ENCODE peak calls at places on chromosomes 2 and 18, in eight cellular contexts. One of them, this sample, is unnamed.

GRCh38 chr2:142316049-142316448 is 185.2 kb upstream of the LRP1B start:
- DNase-seq in adrenal gland: no peak
- DNase-seq in A549: no peak
- DNase-seq in T-helper 17 cell: no peak
- DNase-seq in NCI-H1092: no peak
- DNase-seq in iPS DF 19.7: no peak
- DNase-seq in IMR-90: no peak
- DNase-seq in endothelial cell of umbilical vein: no peak
- DNase-seq in this sample: no peak

GRCh38 chr2:118443596-118443995 is 355.3 kb downstream of the INSIG2 start:
- DNase-seq in iPS DF 19.7: no peak
- DNase-seq in adrenal gland: no peak
- DNase-seq in IMR-90: peak; percentile 17
- DNase-seq in NCI-H1092: no peak
- DNase-seq in T-helper 17 cell: no peak
- DNase-seq in A549: peak; percentile 37
- DNase-seq in endothelial cell of umbilical vein: peak; percentile 4
- DNase-seq in this sample: no peak

GRCh38 chr18:12543697-12544096 is 114.2 kb downstream of the SPIRE1 start:
- DNase-seq in IMR-90: peak; percentile 68
- DNase-seq in NCI-H1092: no peak
- DNase-seq in iPS DF 19.7: no peak
- DNase-seq in adrenal gland: no peak
- DNase-seq in T-helper 17 cell: no peak
- DNase-seq in A549: no peak
- DNase-seq in endothelial cell of umbilical vein: no peak
- DNase-seq in this sample: no peak

GRCh38 chr2:44759823-44760222 is 181.7 kb upstream of the SIX3 start:
- DNase-seq in IMR-90: peak; percentile 10
- DNase-seq in iPS DF 19.7: no peak
- DNase-seq in T-helper 17 cell: no peak
- DNase-seq in NCI-H1092: no peak
- DNase-seq in adrenal gland: no peak
- DNase-seq in endothelial cell of umbilical vein: no peak
- DNase-seq in A549: peak; percentile 68
- DNase-seq in this sample: no peak

GRCh38 chr2:6945821-6946220 is 28.6 kb downstream of the RNF144A start:
- DNase-seq in adrenal gland: no peak
- DNase-seq in A549: no peak
- DNase-seq in T-helper 17 cell: no peak
- DNase-seq in iPS DF 19.7: no peak
- DNase-seq in endothelial cell of umbilical vein: no peak
- DNase-seq in NCI-H1092: no peak
- DNase-seq in IMR-90: no peak
- DNase-seq in this sample: no peak

GRCh38 chr18:2442726-2443275 is 128.5 kb downstream of the METTL4 start:
- DNase-seq in endothelial cell of umbilical vein: no peak
- DNase-seq in iPS DF 19.7: no peak
- DNase-seq in T-helper 17 cell: no peak
- DNase-seq in IMR-90: peak; percentile 8
- DNase-seq in A549: no peak
- DNase-seq in NCI-H1092: no peak
- DNase-seq in adrenal gland: no peak
- DNase-seq in this sample: no peak

GRCh38 chr18:22558945-22559385 is 141.2 kb upstream of the CTAGE1 start:
- DNase-seq in IMR-90: peak; percentile 72
- DNase-seq in endothelial cell of umbilical vein: peak; percentile 91
- DNase-seq in A549: peak; percentile 66
- DNase-seq in iPS DF 19.7: no peak
- DNase-seq in adrenal gland: peak; percentile 79
- DNase-seq in T-helper 17 cell: no peak
- DNase-seq in NCI-H1092: no peak
- DNase-seq in this sample: no peak

GRCh38 chr2:188527110-188527509 is 235.4 kb downstream of the GULP1 start:
- DNase-seq in A549: no peak
- DNase-seq in adrenal gland: no peak
- DNase-seq in T-helper 17 cell: no peak
- DNase-seq in iPS DF 19.7: no peak
- DNase-seq in endothelial cell of umbilical vein: peak; percentile 45
- DNase-seq in NCI-H1092: no peak
- DNase-seq in IMR-90: peak; percentile 19
- DNase-seq in this sample: no peak

GRCh38 chr2:196225213-196225612 is 53.8 kb upstream of the STK17B start:
- DNase-seq in endothelial cell of umbilical vein: no peak
- DNase-seq in NCI-H1092: no peak
- DNase-seq in IMR-90: peak; percentile 50
- DNase-seq in iPS DF 19.7: no peak
- DNase-seq in adrenal gland: no peak
- DNase-seq in A549: no peak
- DNase-seq in T-helper 17 cell: no peak
- DNase-seq in this sample: no peak

GRCh38 chr2:62597323-62597722 is 91.3 kb upstream of the TMEM17 start:
- DNase-seq in IMR-90: peak; percentile 64
- DNase-seq in iPS DF 19.7: no peak
- DNase-seq in endothelial cell of umbilical vein: no peak
- DNase-seq in NCI-H1092: no peak
- DNase-seq in adrenal gland: no peak
- DNase-seq in A549: no peak
- DNase-seq in T-helper 17 cell: no peak
- DNase-seq in this sample: no peak

GRCh38 chr2:2837768-2838547 is 506.9 kb upstream of the MYT1L start:
- DNase-seq in T-helper 17 cell: no peak
- DNase-seq in NCI-H1092: no peak
- DNase-seq in endothelial cell of umbilical vein: no peak
- DNase-seq in A549: no peak
- DNase-seq in iPS DF 19.7: no peak
- DNase-seq in IMR-90: no peak
- DNase-seq in adrenal gland: no peak
- DNase-seq in this sample: no peak

GRCh38 chr2:171146633-171147032 is 14.1 kb downstream of the TLK1 start:
- DNase-seq in A549: no peak
- DNase-seq in iPS DF 19.7: no peak
- DNase-seq in IMR-90: no peak
- DNase-seq in adrenal gland: no peak
- DNase-seq in NCI-H1092: no peak
- DNase-seq in endothelial cell of umbilical vein: peak; percentile 83
- DNase-seq in T-helper 17 cell: no peak
- DNase-seq in this sample: no peak

GRCh38 chr18:79454034-79454735 is 58.5 kb downstream of the NFATC1 start:
- DNase-seq in IMR-90: peak; percentile 10
- DNase-seq in NCI-H1092: no peak
- DNase-seq in endothelial cell of umbilical vein: peak; percentile 62
- DNase-seq in T-helper 17 cell: no peak
- DNase-seq in iPS DF 19.7: no peak
- DNase-seq in adrenal gland: no peak
- DNase-seq in A549: no peak
- DNase-seq in this sample: no peak

GRCh38 chr2:239532859-239533258 is 132.0 kb upstream of the HDAC4 start:
- DNase-seq in T-helper 17 cell: no peak
- DNase-seq in IMR-90: no peak
- DNase-seq in iPS DF 19.7: no peak
- DNase-seq in A549: no peak
- DNase-seq in NCI-H1092: no peak
- DNase-seq in endothelial cell of umbilical vein: no peak
- DNase-seq in adrenal gland: no peak
- DNase-seq in this sample: no peak

GRCh38 chr18:42893991-42894390 is 221.5 kb downstream of the RIT2 start:
- DNase-seq in adrenal gland: no peak
- DNase-seq in T-helper 17 cell: no peak
- DNase-seq in iPS DF 19.7: no peak
- DNase-seq in NCI-H1092: no peak
- DNase-seq in IMR-90: no peak
- DNase-seq in A549: no peak
- DNase-seq in endothelial cell of umbilical vein: no peak
- DNase-seq in this sample: no peak

GRCh38 chr2:2826209-2826551 is 495.1 kb upstream of the MYT1L start:
- DNase-seq in IMR-90: no peak
- DNase-seq in A549: no peak
- DNase-seq in endothelial cell of umbilical vein: no peak
- DNase-seq in NCI-H1092: no peak
- DNase-seq in iPS DF 19.7: no peak
- DNase-seq in T-helper 17 cell: no peak
- DNase-seq in adrenal gland: no peak
- DNase-seq in this sample: no peak

GRCh38 chr2:234468503-234468902 is 28.4 kb downstream of the ARL4C start:
- DNase-seq in IMR-90: no peak
- DNase-seq in iPS DF 19.7: no peak
- DNase-seq in T-helper 17 cell: no peak
- DNase-seq in NCI-H1092: no peak
- DNase-seq in adrenal gland: no peak
- DNase-seq in endothelial cell of umbilical vein: no peak
- DNase-seq in A549: no peak
- DNase-seq in this sample: no peak

GRCh38 chr18:29361843-29362242 is 1184.9 kb upstream of the CDH2 start:
- DNase-seq in endothelial cell of umbilical vein: no peak
- DNase-seq in adrenal gland: no peak
- DNase-seq in NCI-H1092: no peak
- DNase-seq in IMR-90: no peak
- DNase-seq in T-helper 17 cell: no peak
- DNase-seq in iPS DF 19.7: peak; percentile 28
- DNase-seq in A549: peak; percentile 0
- DNase-seq in this sample: no peak

GRCh38 chr2:241798631-241799521 is 10.1 kb upstream of the NEU4 start:
- DNase-seq in endothelial cell of umbilical vein: no peak
- DNase-seq in adrenal gland: no peak
- DNase-seq in T-helper 17 cell: no peak
- DNase-seq in iPS DF 19.7: no peak
- DNase-seq in A549: no peak
- DNase-seq in IMR-90: no peak
- DNase-seq in NCI-H1092: no peak
- DNase-seq in this sample: no peak

GRCh38 chr18:47912794-47913594 is 17.5 kb downstream of the SMAD2 start:
- DNase-seq in adrenal gland: no peak
- DNase-seq in iPS DF 19.7: no peak
- DNase-seq in T-helper 17 cell: no peak
- DNase-seq in NCI-H1092: no peak
- DNase-seq in endothelial cell of umbilical vein: no peak
- DNase-seq in IMR-90: no peak
- DNase-seq in A549: no peak
- DNase-seq in this sample: no peak

GRCh38 chr18:74146756-74147155 is 878 bp downstream of the FBXO15 start:
- DNase-seq in endothelial cell of umbilical vein: no peak
- DNase-seq in NCI-H1092: no peak
- DNase-seq in iPS DF 19.7: no peak
- DNase-seq in A549: no peak
- DNase-seq in T-helper 17 cell: no peak
- DNase-seq in IMR-90: peak; percentile 92
- DNase-seq in adrenal gland: no peak
- DNase-seq in this sample: no peak

GRCh38 chr2:134457765-134458202 is 203.9 kb downstream of the MGAT5 start:
- DNase-seq in iPS DF 19.7: no peak
- DNase-seq in A549: no peak
- DNase-seq in NCI-H1092: no peak
- DNase-seq in adrenal gland: no peak
- DNase-seq in IMR-90: no peak
- DNase-seq in endothelial cell of umbilical vein: no peak
- DNase-seq in T-helper 17 cell: no peak
- DNase-seq in this sample: no peak

GRCh38 chr2:96470089-96470488 is 35.1 kb downstream of the NEURL3 start:
- DNase-seq in NCI-H1092: no peak
- DNase-seq in IMR-90: no peak
- DNase-seq in endothelial cell of umbilical vein: no peak
- DNase-seq in T-helper 17 cell: no peak
- DNase-seq in iPS DF 19.7: no peak
- DNase-seq in A549: no peak
- DNase-seq in adrenal gland: no peak
- DNase-seq in this sample: no peak

GRCh38 chr2:212854116-212854515 is 297.3 kb downstream of the IKZF2 start:
- DNase-seq in NCI-H1092: no peak
- DNase-seq in iPS DF 19.7: no peak
- DNase-seq in A549: no peak
- DNase-seq in endothelial cell of umbilical vein: no peak
- DNase-seq in adrenal gland: no peak
- DNase-seq in T-helper 17 cell: no peak
- DNase-seq in IMR-90: no peak
- DNase-seq in this sample: no peak

GRCh38 chr2:215619022-215619958 is 183.4 kb upstream of the FN1 start:
- DNase-seq in IMR-90: peak; percentile 67
- DNase-seq in iPS DF 19.7: no peak
- DNase-seq in NCI-H1092: peak; percentile 23
- DNase-seq in T-helper 17 cell: no peak
- DNase-seq in A549: peak; percentile 89
- DNase-seq in adrenal gland: peak; percentile 38
- DNase-seq in endothelial cell of umbilical vein: peak; percentile 69
- DNase-seq in this sample: no peak

GRCh38 chr2:157874997-157875719 is 972 bp downstream of the ACVR1 start:
- DNase-seq in A549: peak; percentile 14
- DNase-seq in NCI-H1092: no peak
- DNase-seq in adrenal gland: peak; percentile 29
- DNase-seq in T-helper 17 cell: no peak
- DNase-seq in iPS DF 19.7: no peak
- DNase-seq in IMR-90: peak; percentile 93
- DNase-seq in endothelial cell of umbilical vein: peak; percentile 58
- DNase-seq in this sample: peak; percentile 14

GRCh38 chr2:158211516-158211915 is 109.8 kb downstream of the UPP2 start:
- DNase-seq in A549: no peak
- DNase-seq in iPS DF 19.7: no peak
- DNase-seq in IMR-90: no peak
- DNase-seq in T-helper 17 cell: no peak
- DNase-seq in NCI-H1092: no peak
- DNase-seq in endothelial cell of umbilical vein: no peak
- DNase-seq in adrenal gland: no peak
- DNase-seq in this sample: no peak

GRCh38 chr2:237744613-237745249 is 53.8 kb upstream of the RBM44 start:
- DNase-seq in A549: peak; percentile 67
- DNase-seq in IMR-90: peak; percentile 54
- DNase-seq in NCI-H1092: peak; percentile 26
- DNase-seq in iPS DF 19.7: no peak
- DNase-seq in adrenal gland: peak; percentile 67
- DNase-seq in T-helper 17 cell: peak; percentile 82
- DNase-seq in endothelial cell of umbilical vein: peak; percentile 86
- DNase-seq in this sample: peak; percentile 66

GRCh38 chr2:160994141-160995002 is 165.9 kb upstream of the TANK start:
- DNase-seq in adrenal gland: peak; percentile 85
- DNase-seq in iPS DF 19.7: no peak
- DNase-seq in A549: peak; percentile 79
- DNase-seq in NCI-H1092: peak; percentile 63
- DNase-seq in IMR-90: peak; percentile 90
- DNase-seq in T-helper 17 cell: peak; percentile 63
- DNase-seq in endothelial cell of umbilical vein: peak; percentile 86
- DNase-seq in this sample: peak; percentile 76

GRCh38 chr18:32200766-32201165 is 10.9 kb downstream of the MEP1B start:
- DNase-seq in endothelial cell of umbilical vein: no peak
- DNase-seq in NCI-H1092: peak; percentile 58
- DNase-seq in T-helper 17 cell: no peak
- DNase-seq in adrenal gland: no peak
- DNase-seq in A549: no peak
- DNase-seq in IMR-90: no peak
- DNase-seq in iPS DF 19.7: no peak
- DNase-seq in this sample: no peak

GRCh38 chr2:8676191-8676914 is 5.5 kb upstream of the ID2 start:
- DNase-seq in adrenal gland: peak; percentile 68
- DNase-seq in iPS DF 19.7: no peak
- DNase-seq in endothelial cell of umbilical vein: peak; percentile 39
- DNase-seq in T-helper 17 cell: no peak
- DNase-seq in A549: no peak
- DNase-seq in NCI-H1092: no peak
- DNase-seq in IMR-90: peak; percentile 78
- DNase-seq in this sample: no peak

GRCh38 chr2:39549718-39550464 is 112.8 kb upstream of the MAP4K3 start:
- DNase-seq in endothelial cell of umbilical vein: no peak
- DNase-seq in T-helper 17 cell: no peak
- DNase-seq in IMR-90: no peak
- DNase-seq in A549: no peak
- DNase-seq in iPS DF 19.7: no peak
- DNase-seq in adrenal gland: no peak
- DNase-seq in NCI-H1092: no peak
- DNase-seq in this sample: no peak

GRCh38 chr2:95316466-95317122 is 19.4 kb downstream of the KCNIP3 start:
- DNase-seq in iPS DF 19.7: no peak
- DNase-seq in NCI-H1092: no peak
- DNase-seq in endothelial cell of umbilical vein: no peak
- DNase-seq in T-helper 17 cell: no peak
- DNase-seq in IMR-90: peak; percentile 42
- DNase-seq in adrenal gland: no peak
- DNase-seq in A549: no peak
- DNase-seq in this sample: no peak

GRCh38 chr18:44536041-44536440 is 144.6 kb upstream of the SETBP1 start:
- DNase-seq in endothelial cell of umbilical vein: peak; percentile 64
- DNase-seq in T-helper 17 cell: no peak
- DNase-seq in IMR-90: peak; percentile 13
- DNase-seq in iPS DF 19.7: no peak
- DNase-seq in adrenal gland: no peak
- DNase-seq in NCI-H1092: no peak
- DNase-seq in A549: no peak
- DNase-seq in this sample: no peak